ENCODE peak calls at places on chromosome 5, in six cellular contexts. One of them, this sample, is unnamed.

GRCh38 chr5:102527547-102527946 is 28.7 kb upstream of the SLCO6A1 start:
- DNase-seq in A549: no peak
- DNase-seq in HepG2: no peak
- DNase-seq in IMR-90: no peak
- DNase-seq in K562: peak
- DNase-seq in GM12878: no peak
- DNase-seq in this sample: no peak

GRCh38 chr5:53035868-53036381 is 46.8 kb downstream of the ITGA2 start:
- DNase-seq in A549: peak
- DNase-seq in HepG2: no peak
- DNase-seq in IMR-90: peak
- DNase-seq in K562: peak
- DNase-seq in GM12878: no peak
- DNase-seq in this sample: peak

GRCh38 chr5:170554566-170555267 is 50.9 kb downstream of the KCNIP1 start:
- DNase-seq in A549: no peak
- DNase-seq in HepG2: no peak
- DNase-seq in IMR-90: peak
- DNase-seq in K562: no peak
- DNase-seq in GM12878: no peak
- DNase-seq in this sample: peak

GRCh38 chr5:10678236-10678635 is 82.8 kb downstream of the DAP start:
- DNase-seq in A549: no peak
- DNase-seq in HepG2: no peak
- DNase-seq in IMR-90: no peak
- DNase-seq in K562: no peak
- DNase-seq in GM12878: no peak
- DNase-seq in this sample: no peak

GRCh38 chr5:127564002-127564769 is 46.7 kb downstream of the PRRC1 start:
- DNase-seq in A549: peak
- DNase-seq in HepG2: peak
- DNase-seq in IMR-90: peak
- DNase-seq in K562: peak
- DNase-seq in GM12878: no peak
- DNase-seq in this sample: peak

GRCh38 chr5:127930311-127930710 is 153.3 kb upstream of the SLC12A2 start:
- DNase-seq in A549: peak
- DNase-seq in HepG2: peak
- DNase-seq in IMR-90: peak
- DNase-seq in K562: no peak
- DNase-seq in GM12878: no peak
- DNase-seq in this sample: no peak

GRCh38 chr5:160269017-160269416 is 39.7 kb downstream of the FABP6 start:
- DNase-seq in A549: no peak
- DNase-seq in HepG2: no peak
- DNase-seq in IMR-90: peak
- DNase-seq in K562: no peak
- DNase-seq in GM12878: no peak
- DNase-seq in this sample: no peak

GRCh38 chr5:139689631-139690384 is 41.7 kb downstream of the CXXC5 start:
- DNase-seq in A549: peak
- DNase-seq in HepG2: no peak
- DNase-seq in IMR-90: no peak
- DNase-seq in K562: peak
- DNase-seq in GM12878: no peak
- DNase-seq in this sample: no peak

GRCh38 chr5:113776832-113777525 is 263.5 kb downstream of the YTHDC2 start:
- DNase-seq in A549: no peak
- DNase-seq in HepG2: peak
- DNase-seq in IMR-90: no peak
- DNase-seq in K562: no peak
- DNase-seq in GM12878: no peak
- DNase-seq in this sample: no peak

GRCh38 chr5:173843800-173844199 is 44.3 kb upstream of the CPEB4 start:
- DNase-seq in A549: no peak
- DNase-seq in HepG2: no peak
- DNase-seq in IMR-90: no peak
- DNase-seq in K562: no peak
- DNase-seq in GM12878: no peak
- DNase-seq in this sample: no peak
- TF ChIP-seq BHLHE40 in A549: no peak
- TF ChIP-seq BHLHE40 in HepG2: no peak
- TF ChIP-seq BHLHE40 in IMR-90: no peak
- TF ChIP-seq BHLHE40 in K562: no peak
- TF ChIP-seq BHLHE40 in GM12878: no peak
- TF ChIP-seq BHLHE40 in this sample: no peak

GRCh38 chr5:167014657-167015056 is 1276.8 kb upstream of the WWC1 start:
- DNase-seq in A549: no peak
- DNase-seq in HepG2: no peak
- DNase-seq in IMR-90: no peak
- DNase-seq in K562: no peak
- DNase-seq in GM12878: no peak
- DNase-seq in this sample: no peak

GRCh38 chr5:167020418-167020817 is 1271.0 kb upstream of the WWC1 start:
- DNase-seq in A549: no peak
- DNase-seq in HepG2: no peak
- DNase-seq in IMR-90: no peak
- DNase-seq in K562: no peak
- DNase-seq in GM12878: no peak
- DNase-seq in this sample: no peak
- TF ChIP-seq BHLHE40 in A549: no peak
- TF ChIP-seq BHLHE40 in HepG2: no peak
- TF ChIP-seq BHLHE40 in IMR-90: no peak
- TF ChIP-seq BHLHE40 in K562: no peak
- TF ChIP-seq BHLHE40 in GM12878: no peak
- TF ChIP-seq BHLHE40 in this sample: no peak

DNA sequence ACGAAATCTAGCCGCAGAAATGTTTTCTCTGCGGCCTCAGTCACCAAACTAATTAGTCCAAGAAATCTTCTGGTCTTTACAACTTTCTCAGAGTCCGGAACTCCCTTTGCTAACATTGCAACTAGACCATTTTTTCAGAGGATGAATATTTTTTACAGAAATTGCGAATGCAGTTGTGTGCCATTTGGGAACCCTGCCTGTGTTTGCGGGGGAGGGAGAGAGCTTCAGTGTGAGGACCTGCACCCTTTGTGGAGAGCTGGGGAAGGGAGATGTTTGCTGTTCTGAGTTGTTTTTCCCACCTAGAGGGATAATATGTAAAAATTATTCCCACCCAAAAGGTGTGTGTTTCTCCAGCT is 2.1 kb downstream of the IRX1 start:
- DNase-seq in A549: no peak
- DNase-seq in HepG2: no peak
- DNase-seq in IMR-90: no peak
- DNase-seq in K562: no peak
- DNase-seq in GM12878: no peak
- DNase-seq in this sample: no peak
- TF ChIP-seq BHLHE40 in A549: no peak
- TF ChIP-seq BHLHE40 in HepG2: no peak
- TF ChIP-seq BHLHE40 in IMR-90: no peak
- TF ChIP-seq BHLHE40 in K562: no peak
- TF ChIP-seq BHLHE40 in GM12878: no peak
- TF ChIP-seq BHLHE40 in this sample: no peak

GRCh38 chr5:148620696-148621095 is 33.6 kb downstream of the HTR4 start:
- DNase-seq in A549: no peak
- DNase-seq in HepG2: no peak
- DNase-seq in IMR-90: no peak
- DNase-seq in K562: peak
- DNase-seq in GM12878: no peak
- DNase-seq in this sample: no peak

GRCh38 chr5:148623101-148623500 is 31.2 kb downstream of the HTR4 start:
- DNase-seq in A549: no peak
- DNase-seq in HepG2: no peak
- DNase-seq in IMR-90: no peak
- DNase-seq in K562: no peak
- DNase-seq in GM12878: no peak
- DNase-seq in this sample: no peak

GRCh38 chr5:148619484-148619883 is 34.8 kb downstream of the HTR4 start:
- DNase-seq in A549: no peak
- DNase-seq in HepG2: no peak
- DNase-seq in IMR-90: no peak
- DNase-seq in K562: no peak
- DNase-seq in GM12878: no peak
- DNase-seq in this sample: no peak

GRCh38 chr5:148626986-148627385 is 27.3 kb downstream of the HTR4 start:
- DNase-seq in A549: no peak
- DNase-seq in HepG2: no peak
- DNase-seq in IMR-90: no peak
- DNase-seq in K562: no peak
- DNase-seq in GM12878: no peak
- DNase-seq in this sample: no peak

GRCh38 chr5:148623741-148624140 is 30.6 kb downstream of the HTR4 start:
- DNase-seq in A549: no peak
- DNase-seq in HepG2: no peak
- DNase-seq in IMR-90: no peak
- DNase-seq in K562: peak
- DNase-seq in GM12878: no peak
- DNase-seq in this sample: no peak
- TF ChIP-seq BHLHE40 in A549: no peak
- TF ChIP-seq BHLHE40 in HepG2: no peak
- TF ChIP-seq BHLHE40 in IMR-90: no peak
- TF ChIP-seq BHLHE40 in K562: no peak
- TF ChIP-seq BHLHE40 in GM12878: no peak
- TF ChIP-seq BHLHE40 in this sample: no peak

This sample was measured in HEK293T.